ENCODE peak calls at places on chromosomes 5 and 9, in five cellular contexts. One of them, this sample, is unnamed.

GRCh38 chr5:53109436-53110127 is at the start of gene MOCS2:
- DNase-seq in endodermal cell: peak
- DNase-seq in glomerular endothelial cell: peak
- DNase-seq in RWPE1: peak
- DNase-seq in A549: peak
- DNase-seq in this sample: peak

GRCh38 chr5:114055318-114055788 is 306.5 kb upstream of the KCNN2 start:
- DNase-seq in glomerular endothelial cell: no peak
- DNase-seq in endodermal cell: peak
- DNase-seq in A549: no peak
- DNase-seq in RWPE1: no peak
- DNase-seq in this sample: no peak

GRCh38 chr9:89802809-89803355 is 198.1 kb downstream of the GADD45G start:
- DNase-seq in glomerular endothelial cell: no peak
- DNase-seq in RWPE1: no peak
- DNase-seq in endodermal cell: peak
- DNase-seq in A549: no peak
- DNase-seq in this sample: no peak

GRCh38 chr9:136808075-136808780 is 480 bp downstream of the RABL6 start:
- DNase-seq in glomerular endothelial cell: no peak
- DNase-seq in A549: no peak
- DNase-seq in endodermal cell: no peak
- DNase-seq in RWPE1: peak
- DNase-seq in this sample: no peak

GRCh38 chr9:23342296-23342695 is 483.7 kb downstream of the ELAVL2 start:
- DNase-seq in A549: no peak
- DNase-seq in RWPE1: no peak
- DNase-seq in glomerular endothelial cell: peak
- DNase-seq in endodermal cell: no peak
- DNase-seq in this sample: no peak

GRCh38 chr9:29230931-29231330 is 1657.7 kb upstream of the C9orf72 start:
- DNase-seq in A549: no peak
- DNase-seq in endodermal cell: no peak
- DNase-seq in RWPE1: no peak
- DNase-seq in glomerular endothelial cell: no peak
- DNase-seq in this sample: no peak

GRCh38 chr9:13324988-13325387 is 45.5 kb upstream of the MPDZ start:
- DNase-seq in glomerular endothelial cell: no peak
- DNase-seq in RWPE1: no peak
- DNase-seq in endodermal cell: no peak
- DNase-seq in A549: no peak
- DNase-seq in this sample: no peak

GRCh38 chr5:64347308-64347707 is 158.5 kb upstream of the RGS7BP start:
- DNase-seq in A549: no peak
- DNase-seq in endodermal cell: no peak
- DNase-seq in RWPE1: peak
- DNase-seq in glomerular endothelial cell: no peak
- DNase-seq in this sample: no peak

GRCh38 chr5:143775258-143775657 is 36.7 kb upstream of the HMHB1 start:
- DNase-seq in A549: no peak
- DNase-seq in RWPE1: no peak
- DNase-seq in glomerular endothelial cell: no peak
- DNase-seq in endodermal cell: no peak
- DNase-seq in this sample: no peak

GRCh38 chr9:110128664-110129329 is 79.2 kb downstream of the C9orf152 start:
- DNase-seq in glomerular endothelial cell: no peak
- DNase-seq in A549: no peak
- DNase-seq in endodermal cell: no peak
- DNase-seq in RWPE1: no peak
- DNase-seq in this sample: no peak

GRCh38 chr5:181190711-181191525 is 14.1 kb downstream of the TRIM7 start:
- DNase-seq in glomerular endothelial cell: no peak
- DNase-seq in endodermal cell: peak
- DNase-seq in RWPE1: no peak
- DNase-seq in A549: no peak
- DNase-seq in this sample: no peak

GRCh38 chr9:42388146-42388690 is 204.8 kb downstream of the SPATA31A6 start:
- DNase-seq in glomerular endothelial cell: no peak
- DNase-seq in RWPE1: peak
- DNase-seq in A549: peak
- DNase-seq in endodermal cell: peak
- DNase-seq in this sample: no peak

GRCh38 chr5:137366526-137366925 is 132.6 kb downstream of the SPOCK1 start:
- DNase-seq in glomerular endothelial cell: no peak
- DNase-seq in RWPE1: no peak
- DNase-seq in A549: no peak
- DNase-seq in endodermal cell: no peak
- DNase-seq in this sample: no peak

GRCh38 chr9:75910716-75911115 is 20.2 kb downstream of the PCSK5 start:
- DNase-seq in endodermal cell: no peak
- DNase-seq in RWPE1: no peak
- DNase-seq in glomerular endothelial cell: no peak
- DNase-seq in A549: no peak
- DNase-seq in this sample: no peak

GRCh38 chr9:38091310-38092199 is 22.5 kb upstream of the SHB start:
- DNase-seq in A549: no peak
- DNase-seq in endodermal cell: peak
- DNase-seq in glomerular endothelial cell: no peak
- DNase-seq in RWPE1: no peak
- DNase-seq in this sample: peak

GRCh38 chr9:136981588-136982231 is 1.1 kb upstream of the LCNL1 start:
- DNase-seq in glomerular endothelial cell: no peak
- DNase-seq in A549: no peak
- DNase-seq in endodermal cell: no peak
- DNase-seq in RWPE1: no peak
- DNase-seq in this sample: no peak

GRCh38 chr9:91489391-91489899 is 65.8 kb upstream of the NFIL3 start:
- DNase-seq in RWPE1: no peak
- DNase-seq in endodermal cell: no peak
- DNase-seq in glomerular endothelial cell: no peak
- DNase-seq in A549: no peak
- DNase-seq in this sample: no peak

GRCh38 chr9:130199605-130200004 is 27.4 kb downstream of the NCS1 start:
- DNase-seq in endodermal cell: no peak
- DNase-seq in RWPE1: peak
- DNase-seq in A549: no peak
- DNase-seq in glomerular endothelial cell: no peak
- DNase-seq in this sample: no peak

GRCh38 chr5:101045689-101046088 is 142.6 kb upstream of the ST8SIA4 start:
- DNase-seq in A549: no peak
- DNase-seq in glomerular endothelial cell: no peak
- DNase-seq in RWPE1: no peak
- DNase-seq in endodermal cell: no peak
- DNase-seq in this sample: no peak

GRCh38 chr5:4563400-4563799 is 576.7 kb upstream of the ADAMTS16 start:
- DNase-seq in RWPE1: no peak
- DNase-seq in glomerular endothelial cell: no peak
- DNase-seq in endodermal cell: peak
- DNase-seq in A549: no peak
- DNase-seq in this sample: no peak

GRCh38 chr5:14497276-14497675 is 84.3 kb upstream of the OTULINL start:
- DNase-seq in glomerular endothelial cell: no peak
- DNase-seq in endodermal cell: no peak
- DNase-seq in A549: no peak
- DNase-seq in RWPE1: no peak
- DNase-seq in this sample: no peak

GRCh38 chr9:5442400-5443011 is 4.8 kb upstream of the PLGRKT start:
- DNase-seq in A549: peak
- DNase-seq in endodermal cell: peak
- DNase-seq in RWPE1: peak
- DNase-seq in glomerular endothelial cell: no peak
- DNase-seq in this sample: no peak

GRCh38 chr9:132800038-132800648 is 77.9 kb downstream of the AK8 start:
- DNase-seq in endodermal cell: peak
- DNase-seq in glomerular endothelial cell: peak
- DNase-seq in RWPE1: peak
- DNase-seq in A549: peak
- DNase-seq in this sample: peak

GRCh38 chr5:170225326-170226137 is 7.3 kb upstream of the C5orf58 start:
- DNase-seq in glomerular endothelial cell: no peak
- DNase-seq in A549: peak
- DNase-seq in RWPE1: peak
- DNase-seq in endodermal cell: peak
- DNase-seq in this sample: peak

GRCh38 chr5:159094745-159095144 is 5.0 kb downstream of the EBF1 start:
- DNase-seq in endodermal cell: peak
- DNase-seq in A549: peak
- DNase-seq in glomerular endothelial cell: no peak
- DNase-seq in RWPE1: peak
- DNase-seq in this sample: peak

GRCh38 chr5:132026516-132027008 is 15.1 kb upstream of the ACSL6 start:
- DNase-seq in RWPE1: no peak
- DNase-seq in A549: no peak
- DNase-seq in glomerular endothelial cell: no peak
- DNase-seq in endodermal cell: no peak
- DNase-seq in this sample: peak

GRCh38 chr9:109498195-109499060 is at the start of gene PTPN3:
- DNase-seq in A549: peak
- DNase-seq in endodermal cell: peak
- DNase-seq in glomerular endothelial cell: no peak
- DNase-seq in RWPE1: peak
- DNase-seq in this sample: no peak

GRCh38 chr9:88880194-88880593 is 111.1 kb upstream of the S1PR3 start:
- DNase-seq in A549: no peak
- DNase-seq in endodermal cell: no peak
- DNase-seq in RWPE1: no peak
- DNase-seq in glomerular endothelial cell: no peak
- DNase-seq in this sample: no peak

GRCh38 chr5:1749346-1750124 is 50.1 kb downstream of the MRPL36 start:
- DNase-seq in glomerular endothelial cell: no peak
- DNase-seq in RWPE1: no peak
- DNase-seq in A549: no peak
- DNase-seq in endodermal cell: peak
- DNase-seq in this sample: no peak

GRCh38 chr5:141654298-141654697 is 3.1 kb upstream of the FCHSD1 start:
- DNase-seq in A549: no peak
- DNase-seq in glomerular endothelial cell: no peak
- DNase-seq in RWPE1: no peak
- DNase-seq in endodermal cell: no peak
- DNase-seq in this sample: no peak

GRCh38 chr5:157571357-157571827 is 4.2 kb downstream of the ADAM19 start:
- DNase-seq in RWPE1: no peak
- DNase-seq in endodermal cell: peak
- DNase-seq in A549: no peak
- DNase-seq in glomerular endothelial cell: no peak
- DNase-seq in this sample: no peak

GRCh38 chr5:100792781-100793180 is 110.3 kb downstream of the ST8SIA4 start:
- DNase-seq in A549: no peak
- DNase-seq in RWPE1: no peak
- DNase-seq in glomerular endothelial cell: no peak
- DNase-seq in endodermal cell: no peak
- DNase-seq in this sample: no peak

GRCh38 chr5:67149933-67150523 is 46.6 kb downstream of the CD180 start:
- DNase-seq in RWPE1: peak
- DNase-seq in glomerular endothelial cell: no peak
- DNase-seq in endodermal cell: no peak
- DNase-seq in A549: no peak
- DNase-seq in this sample: no peak

GRCh38 chr9:120109242-120109641 is 470.7 kb downstream of the CDK5RAP2 start:
- DNase-seq in endodermal cell: peak
- DNase-seq in A549: peak
- DNase-seq in glomerular endothelial cell: no peak
- DNase-seq in RWPE1: peak
- DNase-seq in this sample: no peak

GRCh38 chr5:120507826-120508463 is 43.8 kb downstream of the PRR16 start:
- DNase-seq in glomerular endothelial cell: no peak
- DNase-seq in A549: no peak
- DNase-seq in endodermal cell: no peak
- DNase-seq in RWPE1: no peak
- DNase-seq in this sample: no peak

GRCh38 chr5:136036991-136037705 is 8.4 kb downstream of the TGFBI start:
- DNase-seq in glomerular endothelial cell: no peak
- DNase-seq in RWPE1: no peak
- DNase-seq in endodermal cell: no peak
- DNase-seq in A549: no peak
- DNase-seq in this sample: no peak